ENCODE peak calls at places on chromosome 15, in seven cellular contexts. One of them, this sample, is unnamed.

GRCh38 chr15:66408690-66409089 is 22.0 kb downstream of the MAP2K1 start:
- DNase-seq in MCF 10A: no peak
- DNase-seq in NCI-H1105 treated with DMSO at 0.1 percent for 48 hours: no peak
- DNase-seq in cerebellar nuclear complex: no peak
- DNase-seq in activated CD4-positive, alpha-beta T cell treated with anti-CD3 and anti-CD28 coated beads, Interleukin-2, amount 10 ng/mL, durations not matched to agents 7 days and 5 days: no peak
- DNase-seq in pancreas: no peak
- DNase-seq in stimulated activated CD8-positive, alpha-beta memory T cell treated with anti-CD3 and anti-CD28 coated beads, Interleukin-2, amount 100 ng/mL, for 48 hours: no peak
- DNase-seq in this sample: no peak

GRCh38 chr15:67172172-67172571 is 82.3 kb downstream of the AAGAB start:
- DNase-seq in activated CD4-positive, alpha-beta T cell treated with anti-CD3 and anti-CD28 coated beads, Interleukin-2, amount 10 ng/mL, durations not matched to agents 7 days and 5 days: no peak
- DNase-seq in cerebellar nuclear complex: no peak
- DNase-seq in stimulated activated CD8-positive, alpha-beta memory T cell treated with anti-CD3 and anti-CD28 coated beads, Interleukin-2, amount 100 ng/mL, for 48 hours: peak
- DNase-seq in NCI-H1105 treated with DMSO at 0.1 percent for 48 hours: no peak
- DNase-seq in MCF 10A: no peak
- DNase-seq in pancreas: no peak
- DNase-seq in this sample: no peak

GRCh38 chr15:67998599-67999122 is 55.5 kb upstream of the PIAS1 start:
- DNase-seq in activated CD4-positive, alpha-beta T cell treated with anti-CD3 and anti-CD28 coated beads, Interleukin-2, amount 10 ng/mL, durations not matched to agents 7 days and 5 days: no peak
- DNase-seq in MCF 10A: peak
- DNase-seq in NCI-H1105 treated with DMSO at 0.1 percent for 48 hours: peak
- DNase-seq in cerebellar nuclear complex: no peak
- DNase-seq in stimulated activated CD8-positive, alpha-beta memory T cell treated with anti-CD3 and anti-CD28 coated beads, Interleukin-2, amount 100 ng/mL, for 48 hours: no peak
- DNase-seq in pancreas: no peak
- DNase-seq in this sample: no peak

GRCh38 chr15:84734794-84735479 is 13.5 kb upstream of the ZNF592 start:
- DNase-seq in stimulated activated CD8-positive, alpha-beta memory T cell treated with anti-CD3 and anti-CD28 coated beads, Interleukin-2, amount 100 ng/mL, for 48 hours: peak
- DNase-seq in NCI-H1105 treated with DMSO at 0.1 percent for 48 hours: peak
- DNase-seq in activated CD4-positive, alpha-beta T cell treated with anti-CD3 and anti-CD28 coated beads, Interleukin-2, amount 10 ng/mL, durations not matched to agents 7 days and 5 days: peak
- DNase-seq in MCF 10A: peak
- DNase-seq in cerebellar nuclear complex: no peak
- DNase-seq in pancreas: no peak
- DNase-seq in this sample: no peak

GRCh38 chr15:25690673-25691543 is 172.2 kb downstream of the ATP10A start:
- DNase-seq in NCI-H1105 treated with DMSO at 0.1 percent for 48 hours: no peak
- DNase-seq in pancreas: no peak
- DNase-seq in stimulated activated CD8-positive, alpha-beta memory T cell treated with anti-CD3 and anti-CD28 coated beads, Interleukin-2, amount 100 ng/mL, for 48 hours: no peak
- DNase-seq in MCF 10A: no peak
- DNase-seq in cerebellar nuclear complex: no peak
- DNase-seq in activated CD4-positive, alpha-beta T cell treated with anti-CD3 and anti-CD28 coated beads, Interleukin-2, amount 10 ng/mL, durations not matched to agents 7 days and 5 days: no peak
- DNase-seq in this sample: peak

GRCh38 chr15:69734699-69735098 is 282.1 kb downstream of the RPLP1 start:
- DNase-seq in cerebellar nuclear complex: no peak
- DNase-seq in stimulated activated CD8-positive, alpha-beta memory T cell treated with anti-CD3 and anti-CD28 coated beads, Interleukin-2, amount 100 ng/mL, for 48 hours: no peak
- DNase-seq in pancreas: no peak
- DNase-seq in NCI-H1105 treated with DMSO at 0.1 percent for 48 hours: peak
- DNase-seq in activated CD4-positive, alpha-beta T cell treated with anti-CD3 and anti-CD28 coated beads, Interleukin-2, amount 10 ng/mL, durations not matched to agents 7 days and 5 days: no peak
- DNase-seq in MCF 10A: no peak
- DNase-seq in this sample: peak

GRCh38 chr15:80979538-80980200 is 9.9 kb downstream of the MESD start:
- DNase-seq in stimulated activated CD8-positive, alpha-beta memory T cell treated with anti-CD3 and anti-CD28 coated beads, Interleukin-2, amount 100 ng/mL, for 48 hours: no peak
- DNase-seq in MCF 10A: no peak
- DNase-seq in cerebellar nuclear complex: no peak
- DNase-seq in activated CD4-positive, alpha-beta T cell treated with anti-CD3 and anti-CD28 coated beads, Interleukin-2, amount 10 ng/mL, durations not matched to agents 7 days and 5 days: no peak
- DNase-seq in pancreas: no peak
- DNase-seq in NCI-H1105 treated with DMSO at 0.1 percent for 48 hours: no peak
- DNase-seq in this sample: no peak

GRCh38 chr15:85414495-85414894 is 34.1 kb downstream of the AKAP13 start:
- DNase-seq in stimulated activated CD8-positive, alpha-beta memory T cell treated with anti-CD3 and anti-CD28 coated beads, Interleukin-2, amount 100 ng/mL, for 48 hours: no peak
- DNase-seq in NCI-H1105 treated with DMSO at 0.1 percent for 48 hours: no peak
- DNase-seq in MCF 10A: peak
- DNase-seq in cerebellar nuclear complex: no peak
- DNase-seq in activated CD4-positive, alpha-beta T cell treated with anti-CD3 and anti-CD28 coated beads, Interleukin-2, amount 10 ng/mL, durations not matched to agents 7 days and 5 days: no peak
- DNase-seq in pancreas: no peak
- DNase-seq in this sample: peak

GRCh38 chr15:59583088-59583487 is 28.5 kb upstream of the GCNT3 start:
- DNase-seq in MCF 10A: no peak
- DNase-seq in activated CD4-positive, alpha-beta T cell treated with anti-CD3 and anti-CD28 coated beads, Interleukin-2, amount 10 ng/mL, durations not matched to agents 7 days and 5 days: no peak
- DNase-seq in pancreas: no peak
- DNase-seq in NCI-H1105 treated with DMSO at 0.1 percent for 48 hours: no peak
- DNase-seq in cerebellar nuclear complex: no peak
- DNase-seq in stimulated activated CD8-positive, alpha-beta memory T cell treated with anti-CD3 and anti-CD28 coated beads, Interleukin-2, amount 100 ng/mL, for 48 hours: no peak
- DNase-seq in this sample: no peak

GRCh38 chr15:41713047-41713446 is 52.8 kb downstream of the MGA start:
- DNase-seq in cerebellar nuclear complex: no peak
- DNase-seq in pancreas: no peak
- DNase-seq in activated CD4-positive, alpha-beta T cell treated with anti-CD3 and anti-CD28 coated beads, Interleukin-2, amount 10 ng/mL, durations not matched to agents 7 days and 5 days: no peak
- DNase-seq in NCI-H1105 treated with DMSO at 0.1 percent for 48 hours: no peak
- DNase-seq in MCF 10A: no peak
- DNase-seq in stimulated activated CD8-positive, alpha-beta memory T cell treated with anti-CD3 and anti-CD28 coated beads, Interleukin-2, amount 100 ng/mL, for 48 hours: no peak
- DNase-seq in this sample: no peak

GRCh38 chr15:75887178-75887577 is 16.5 kb upstream of the FBXO22 start:
- DNase-seq in cerebellar nuclear complex: no peak
- DNase-seq in MCF 10A: no peak
- DNase-seq in pancreas: no peak
- DNase-seq in stimulated activated CD8-positive, alpha-beta memory T cell treated with anti-CD3 and anti-CD28 coated beads, Interleukin-2, amount 100 ng/mL, for 48 hours: no peak
- DNase-seq in NCI-H1105 treated with DMSO at 0.1 percent for 48 hours: no peak
- DNase-seq in activated CD4-positive, alpha-beta T cell treated with anti-CD3 and anti-CD28 coated beads, Interleukin-2, amount 10 ng/mL, durations not matched to agents 7 days and 5 days: no peak
- DNase-seq in this sample: no peak

GRCh38 chr15:93321881-93322282 is 232.9 kb upstream of the RGMA start:
- DNase-seq in pancreas: no peak
- DNase-seq in MCF 10A: peak
- DNase-seq in stimulated activated CD8-positive, alpha-beta memory T cell treated with anti-CD3 and anti-CD28 coated beads, Interleukin-2, amount 100 ng/mL, for 48 hours: no peak
- DNase-seq in activated CD4-positive, alpha-beta T cell treated with anti-CD3 and anti-CD28 coated beads, Interleukin-2, amount 10 ng/mL, durations not matched to agents 7 days and 5 days: no peak
- DNase-seq in cerebellar nuclear complex: no peak
- DNase-seq in NCI-H1105 treated with DMSO at 0.1 percent for 48 hours: no peak
- DNase-seq in this sample: no peak

GRCh38 chr15:85785887-85786777 is 8.6 kb downstream of the KLHL25 start:
- DNase-seq in stimulated activated CD8-positive, alpha-beta memory T cell treated with anti-CD3 and anti-CD28 coated beads, Interleukin-2, amount 100 ng/mL, for 48 hours: no peak
- DNase-seq in cerebellar nuclear complex: no peak
- DNase-seq in NCI-H1105 treated with DMSO at 0.1 percent for 48 hours: peak
- DNase-seq in MCF 10A: peak
- DNase-seq in activated CD4-positive, alpha-beta T cell treated with anti-CD3 and anti-CD28 coated beads, Interleukin-2, amount 10 ng/mL, durations not matched to agents 7 days and 5 days: no peak
- DNase-seq in pancreas: peak
- DNase-seq in this sample: peak

GRCh38 chr15:69265347-69265955 is 33.3 kb upstream of the PAQR5 start:
- DNase-seq in pancreas: no peak
- DNase-seq in MCF 10A: peak
- DNase-seq in cerebellar nuclear complex: no peak
- DNase-seq in stimulated activated CD8-positive, alpha-beta memory T cell treated with anti-CD3 and anti-CD28 coated beads, Interleukin-2, amount 100 ng/mL, for 48 hours: no peak
- DNase-seq in activated CD4-positive, alpha-beta T cell treated with anti-CD3 and anti-CD28 coated beads, Interleukin-2, amount 10 ng/mL, durations not matched to agents 7 days and 5 days: no peak
- DNase-seq in NCI-H1105 treated with DMSO at 0.1 percent for 48 hours: peak
- DNase-seq in this sample: peak

GRCh38 chr15:29749365-29750086 is 72.7 kb downstream of the TJP1 start:
- DNase-seq in NCI-H1105 treated with DMSO at 0.1 percent for 48 hours: no peak
- DNase-seq in stimulated activated CD8-positive, alpha-beta memory T cell treated with anti-CD3 and anti-CD28 coated beads, Interleukin-2, amount 100 ng/mL, for 48 hours: no peak
- DNase-seq in activated CD4-positive, alpha-beta T cell treated with anti-CD3 and anti-CD28 coated beads, Interleukin-2, amount 10 ng/mL, durations not matched to agents 7 days and 5 days: no peak
- DNase-seq in cerebellar nuclear complex: no peak
- DNase-seq in pancreas: no peak
- DNase-seq in MCF 10A: no peak
- DNase-seq in this sample: no peak

GRCh38 chr15:68416158-68416535 is 15.8 kb downstream of the ITGA11 start:
- DNase-seq in cerebellar nuclear complex: no peak
- DNase-seq in MCF 10A: no peak
- DNase-seq in pancreas: no peak
- DNase-seq in stimulated activated CD8-positive, alpha-beta memory T cell treated with anti-CD3 and anti-CD28 coated beads, Interleukin-2, amount 100 ng/mL, for 48 hours: no peak
- DNase-seq in activated CD4-positive, alpha-beta T cell treated with anti-CD3 and anti-CD28 coated beads, Interleukin-2, amount 10 ng/mL, durations not matched to agents 7 days and 5 days: no peak
- DNase-seq in NCI-H1105 treated with DMSO at 0.1 percent for 48 hours: no peak
- DNase-seq in this sample: no peak

GRCh38 chr15:32943691-32944090 is 225.9 kb downstream of the GREM1 start:
- DNase-seq in pancreas: no peak
- DNase-seq in MCF 10A: peak
- DNase-seq in activated CD4-positive, alpha-beta T cell treated with anti-CD3 and anti-CD28 coated beads, Interleukin-2, amount 10 ng/mL, durations not matched to agents 7 days and 5 days: no peak
- DNase-seq in NCI-H1105 treated with DMSO at 0.1 percent for 48 hours: no peak
- DNase-seq in cerebellar nuclear complex: no peak
- DNase-seq in stimulated activated CD8-positive, alpha-beta memory T cell treated with anti-CD3 and anti-CD28 coated beads, Interleukin-2, amount 100 ng/mL, for 48 hours: no peak
- DNase-seq in this sample: no peak

GRCh38 chr15:63044645-63045437 is 2.3 kb downstream of the TPM1 start:
- DNase-seq in stimulated activated CD8-positive, alpha-beta memory T cell treated with anti-CD3 and anti-CD28 coated beads, Interleukin-2, amount 100 ng/mL, for 48 hours: no peak
- DNase-seq in activated CD4-positive, alpha-beta T cell treated with anti-CD3 and anti-CD28 coated beads, Interleukin-2, amount 10 ng/mL, durations not matched to agents 7 days and 5 days: no peak
- DNase-seq in NCI-H1105 treated with DMSO at 0.1 percent for 48 hours: no peak
- DNase-seq in MCF 10A: no peak
- DNase-seq in cerebellar nuclear complex: no peak
- DNase-seq in pancreas: no peak
- DNase-seq in this sample: no peak

GRCh38 chr15:84702961-84703482 is 12.9 kb downstream of the SEC11A start:
- DNase-seq in pancreas: no peak
- DNase-seq in MCF 10A: no peak
- DNase-seq in activated CD4-positive, alpha-beta T cell treated with anti-CD3 and anti-CD28 coated beads, Interleukin-2, amount 10 ng/mL, durations not matched to agents 7 days and 5 days: no peak
- DNase-seq in stimulated activated CD8-positive, alpha-beta memory T cell treated with anti-CD3 and anti-CD28 coated beads, Interleukin-2, amount 100 ng/mL, for 48 hours: no peak
- DNase-seq in cerebellar nuclear complex: no peak
- DNase-seq in NCI-H1105 treated with DMSO at 0.1 percent for 48 hours: no peak
- DNase-seq in this sample: peak

GRCh38 chr15:35624881-35625280 is 78.9 kb upstream of the DPH6 start:
- DNase-seq in cerebellar nuclear complex: no peak
- DNase-seq in activated CD4-positive, alpha-beta T cell treated with anti-CD3 and anti-CD28 coated beads, Interleukin-2, amount 10 ng/mL, durations not matched to agents 7 days and 5 days: no peak
- DNase-seq in MCF 10A: peak
- DNase-seq in NCI-H1105 treated with DMSO at 0.1 percent for 48 hours: no peak
- DNase-seq in stimulated activated CD8-positive, alpha-beta memory T cell treated with anti-CD3 and anti-CD28 coated beads, Interleukin-2, amount 100 ng/mL, for 48 hours: no peak
- DNase-seq in pancreas: no peak
- DNase-seq in this sample: peak

GRCh38 chr15:81118361-81118760 is 15.7 kb upstream of the CFAP161 start:
- DNase-seq in stimulated activated CD8-positive, alpha-beta memory T cell treated with anti-CD3 and anti-CD28 coated beads, Interleukin-2, amount 100 ng/mL, for 48 hours: no peak
- DNase-seq in cerebellar nuclear complex: no peak
- DNase-seq in activated CD4-positive, alpha-beta T cell treated with anti-CD3 and anti-CD28 coated beads, Interleukin-2, amount 10 ng/mL, durations not matched to agents 7 days and 5 days: no peak
- DNase-seq in MCF 10A: no peak
- DNase-seq in pancreas: no peak
- DNase-seq in NCI-H1105 treated with DMSO at 0.1 percent for 48 hours: no peak
- DNase-seq in this sample: no peak

GRCh38 chr15:78913012-78913411 is 31.8 kb downstream of the CTSH start:
- DNase-seq in pancreas: no peak
- DNase-seq in MCF 10A: no peak
- DNase-seq in stimulated activated CD8-positive, alpha-beta memory T cell treated with anti-CD3 and anti-CD28 coated beads, Interleukin-2, amount 100 ng/mL, for 48 hours: no peak
- DNase-seq in cerebellar nuclear complex: no peak
- DNase-seq in NCI-H1105 treated with DMSO at 0.1 percent for 48 hours: no peak
- DNase-seq in activated CD4-positive, alpha-beta T cell treated with anti-CD3 and anti-CD28 coated beads, Interleukin-2, amount 10 ng/mL, durations not matched to agents 7 days and 5 days: no peak
- DNase-seq in this sample: no peak

GRCh38 chr15:74243431-74243830 is 7.3 kb downstream of the CCDC33 start:
- DNase-seq in activated CD4-positive, alpha-beta T cell treated with anti-CD3 and anti-CD28 coated beads, Interleukin-2, amount 10 ng/mL, durations not matched to agents 7 days and 5 days: no peak
- DNase-seq in cerebellar nuclear complex: no peak
- DNase-seq in NCI-H1105 treated with DMSO at 0.1 percent for 48 hours: no peak
- DNase-seq in pancreas: no peak
- DNase-seq in stimulated activated CD8-positive, alpha-beta memory T cell treated with anti-CD3 and anti-CD28 coated beads, Interleukin-2, amount 100 ng/mL, for 48 hours: no peak
- DNase-seq in MCF 10A: no peak
- DNase-seq in this sample: no peak

GRCh38 chr15:65420975-65421359 is 1.8 kb downstream of the IGDCC4 start:
- DNase-seq in activated CD4-positive, alpha-beta T cell treated with anti-CD3 and anti-CD28 coated beads, Interleukin-2, amount 10 ng/mL, durations not matched to agents 7 days and 5 days: no peak
- DNase-seq in NCI-H1105 treated with DMSO at 0.1 percent for 48 hours: no peak
- DNase-seq in pancreas: no peak
- DNase-seq in stimulated activated CD8-positive, alpha-beta memory T cell treated with anti-CD3 and anti-CD28 coated beads, Interleukin-2, amount 100 ng/mL, for 48 hours: no peak
- DNase-seq in MCF 10A: no peak
- DNase-seq in cerebellar nuclear complex: no peak
- DNase-seq in this sample: no peak

GRCh38 chr15:100008258-100008657 is 275.0 kb upstream of the LYSMD4 start:
- DNase-seq in stimulated activated CD8-positive, alpha-beta memory T cell treated with anti-CD3 and anti-CD28 coated beads, Interleukin-2, amount 100 ng/mL, for 48 hours: no peak
- DNase-seq in cerebellar nuclear complex: no peak
- DNase-seq in pancreas: no peak
- DNase-seq in NCI-H1105 treated with DMSO at 0.1 percent for 48 hours: no peak
- DNase-seq in MCF 10A: peak
- DNase-seq in activated CD4-positive, alpha-beta T cell treated with anti-CD3 and anti-CD28 coated beads, Interleukin-2, amount 10 ng/mL, durations not matched to agents 7 days and 5 days: no peak
- DNase-seq in this sample: no peak

GRCh38 chr15:49435201-49435600 is 12.2 kb downstream of the FGF7 start:
- DNase-seq in cerebellar nuclear complex: no peak
- DNase-seq in MCF 10A: no peak
- DNase-seq in stimulated activated CD8-positive, alpha-beta memory T cell treated with anti-CD3 and anti-CD28 coated beads, Interleukin-2, amount 100 ng/mL, for 48 hours: no peak
- DNase-seq in activated CD4-positive, alpha-beta T cell treated with anti-CD3 and anti-CD28 coated beads, Interleukin-2, amount 10 ng/mL, durations not matched to agents 7 days and 5 days: no peak
- DNase-seq in NCI-H1105 treated with DMSO at 0.1 percent for 48 hours: no peak
- DNase-seq in pancreas: no peak
- DNase-seq in this sample: no peak

GRCh38 chr15:63601727-63602185 is 4.6 kb downstream of the FBXL22 start:
- DNase-seq in NCI-H1105 treated with DMSO at 0.1 percent for 48 hours: peak
- DNase-seq in stimulated activated CD8-positive, alpha-beta memory T cell treated with anti-CD3 and anti-CD28 coated beads, Interleukin-2, amount 100 ng/mL, for 48 hours: no peak
- DNase-seq in activated CD4-positive, alpha-beta T cell treated with anti-CD3 and anti-CD28 coated beads, Interleukin-2, amount 10 ng/mL, durations not matched to agents 7 days and 5 days: no peak
- DNase-seq in cerebellar nuclear complex: no peak
- DNase-seq in MCF 10A: no peak
- DNase-seq in pancreas: peak
- DNase-seq in this sample: no peak

GRCh38 chr15:70806992-70807712 is 43.8 kb upstream of the UACA start:
- DNase-seq in pancreas: no peak
- DNase-seq in activated CD4-positive, alpha-beta T cell treated with anti-CD3 and anti-CD28 coated beads, Interleukin-2, amount 10 ng/mL, durations not matched to agents 7 days and 5 days: no peak
- DNase-seq in stimulated activated CD8-positive, alpha-beta memory T cell treated with anti-CD3 and anti-CD28 coated beads, Interleukin-2, amount 100 ng/mL, for 48 hours: no peak
- DNase-seq in MCF 10A: no peak
- DNase-seq in cerebellar nuclear complex: no peak
- DNase-seq in NCI-H1105 treated with DMSO at 0.1 percent for 48 hours: no peak
- DNase-seq in this sample: no peak

GRCh38 chr15:48859426-48859825 is 18.5 kb upstream of the EID1 start:
- DNase-seq in stimulated activated CD8-positive, alpha-beta memory T cell treated with anti-CD3 and anti-CD28 coated beads, Interleukin-2, amount 100 ng/mL, for 48 hours: no peak
- DNase-seq in MCF 10A: no peak
- DNase-seq in cerebellar nuclear complex: no peak
- DNase-seq in pancreas: no peak
- DNase-seq in NCI-H1105 treated with DMSO at 0.1 percent for 48 hours: no peak
- DNase-seq in activated CD4-positive, alpha-beta T cell treated with anti-CD3 and anti-CD28 coated beads, Interleukin-2, amount 10 ng/mL, durations not matched to agents 7 days and 5 days: no peak
- DNase-seq in this sample: no peak

GRCh38 chr15:42392309-42393024 is 33.2 kb downstream of the CAPN3 start:
- DNase-seq in NCI-H1105 treated with DMSO at 0.1 percent for 48 hours: no peak
- DNase-seq in cerebellar nuclear complex: no peak
- DNase-seq in MCF 10A: no peak
- DNase-seq in stimulated activated CD8-positive, alpha-beta memory T cell treated with anti-CD3 and anti-CD28 coated beads, Interleukin-2, amount 100 ng/mL, for 48 hours: no peak
- DNase-seq in activated CD4-positive, alpha-beta T cell treated with anti-CD3 and anti-CD28 coated beads, Interleukin-2, amount 10 ng/mL, durations not matched to agents 7 days and 5 days: no peak
- DNase-seq in pancreas: no peak
- DNase-seq in this sample: no peak

GRCh38 chr15:85276921-85277320 is 103.5 kb upstream of the AKAP13 start:
- DNase-seq in NCI-H1105 treated with DMSO at 0.1 percent for 48 hours: no peak
- DNase-seq in stimulated activated CD8-positive, alpha-beta memory T cell treated with anti-CD3 and anti-CD28 coated beads, Interleukin-2, amount 100 ng/mL, for 48 hours: no peak
- DNase-seq in activated CD4-positive, alpha-beta T cell treated with anti-CD3 and anti-CD28 coated beads, Interleukin-2, amount 10 ng/mL, durations not matched to agents 7 days and 5 days: no peak
- DNase-seq in pancreas: no peak
- DNase-seq in MCF 10A: peak
- DNase-seq in cerebellar nuclear complex: no peak
- DNase-seq in this sample: no peak

GRCh38 chr15:88821993-88822392 is 18.8 kb downstream of the ACAN start:
- DNase-seq in NCI-H1105 treated with DMSO at 0.1 percent for 48 hours: no peak
- DNase-seq in stimulated activated CD8-positive, alpha-beta memory T cell treated with anti-CD3 and anti-CD28 coated beads, Interleukin-2, amount 100 ng/mL, for 48 hours: no peak
- DNase-seq in MCF 10A: no peak
- DNase-seq in pancreas: no peak
- DNase-seq in cerebellar nuclear complex: no peak
- DNase-seq in activated CD4-positive, alpha-beta T cell treated with anti-CD3 and anti-CD28 coated beads, Interleukin-2, amount 10 ng/mL, durations not matched to agents 7 days and 5 days: no peak
- DNase-seq in this sample: no peak

GRCh38 chr15:100770781-100771584 is 108.6 kb upstream of the ALDH1A3 start:
- DNase-seq in NCI-H1105 treated with DMSO at 0.1 percent for 48 hours: no peak
- DNase-seq in activated CD4-positive, alpha-beta T cell treated with anti-CD3 and anti-CD28 coated beads, Interleukin-2, amount 10 ng/mL, durations not matched to agents 7 days and 5 days: no peak
- DNase-seq in MCF 10A: no peak
- DNase-seq in cerebellar nuclear complex: no peak
- DNase-seq in pancreas: no peak
- DNase-seq in stimulated activated CD8-positive, alpha-beta memory T cell treated with anti-CD3 and anti-CD28 coated beads, Interleukin-2, amount 100 ng/mL, for 48 hours: no peak
- DNase-seq in this sample: no peak

GRCh38 chr15:63090502-63091286 is 31.0 kb upstream of the LACTB start:
- DNase-seq in stimulated activated CD8-positive, alpha-beta memory T cell treated with anti-CD3 and anti-CD28 coated beads, Interleukin-2, amount 100 ng/mL, for 48 hours: no peak
- DNase-seq in cerebellar nuclear complex: no peak
- DNase-seq in MCF 10A: no peak
- DNase-seq in activated CD4-positive, alpha-beta T cell treated with anti-CD3 and anti-CD28 coated beads, Interleukin-2, amount 10 ng/mL, durations not matched to agents 7 days and 5 days: no peak
- DNase-seq in pancreas: no peak
- DNase-seq in NCI-H1105 treated with DMSO at 0.1 percent for 48 hours: no peak
- DNase-seq in this sample: no peak

GRCh38 chr15:100284191-100284590 is 57.6 kb downstream of the ADAMTS17 start:
- DNase-seq in NCI-H1105 treated with DMSO at 0.1 percent for 48 hours: no peak
- DNase-seq in activated CD4-positive, alpha-beta T cell treated with anti-CD3 and anti-CD28 coated beads, Interleukin-2, amount 10 ng/mL, durations not matched to agents 7 days and 5 days: no peak
- DNase-seq in pancreas: no peak
- DNase-seq in MCF 10A: peak
- DNase-seq in cerebellar nuclear complex: no peak
- DNase-seq in stimulated activated CD8-positive, alpha-beta memory T cell treated with anti-CD3 and anti-CD28 coated beads, Interleukin-2, amount 100 ng/mL, for 48 hours: no peak
- DNase-seq in this sample: no peak

GRCh38 chr15:97708252-97708651 is 252.3 kb upstream of the ARRDC4 start:
- DNase-seq in activated CD4-positive, alpha-beta T cell treated with anti-CD3 and anti-CD28 coated beads, Interleukin-2, amount 10 ng/mL, durations not matched to agents 7 days and 5 days: no peak
- DNase-seq in stimulated activated CD8-positive, alpha-beta memory T cell treated with anti-CD3 and anti-CD28 coated beads, Interleukin-2, amount 100 ng/mL, for 48 hours: no peak
- DNase-seq in cerebellar nuclear complex: no peak
- DNase-seq in NCI-H1105 treated with DMSO at 0.1 percent for 48 hours: no peak
- DNase-seq in pancreas: no peak
- DNase-seq in MCF 10A: no peak
- DNase-seq in this sample: no peak

This sample was measured in AG08395.